ENCODE peak calls at places on chromosomes 16 and 17, in ten cellular contexts. One of them, this sample, is unnamed.

GRCh38 chr16:27449434-27450188 is 47.6 kb downstream of the IL21R start:
- DNase-seq in NCI-H1105: no peak
- DNase-seq in aorta: no peak
- DNase-seq in RPMI7951: no peak
- DNase-seq in posterior cingulate gyrus: no peak
- DNase-seq in bronchial epithelial cell: no peak
- DNase-seq in substantia nigra: no peak
- DNase-seq in epithelial cell of prostate: no peak
- DNase-seq in amniotic stem cell: no peak
- DNase-seq in fibroblast of lung: no peak
- DNase-seq in this sample: no peak

GRCh38 chr16:11565665-11566064 is 21.1 kb downstream of the LITAF start:
- DNase-seq in NCI-H1105: no peak
- DNase-seq in aorta: peak
- DNase-seq in RPMI7951: no peak
- DNase-seq in posterior cingulate gyrus: no peak
- DNase-seq in bronchial epithelial cell: no peak
- DNase-seq in substantia nigra: no peak
- DNase-seq in epithelial cell of prostate: no peak
- DNase-seq in amniotic stem cell: no peak
- DNase-seq in fibroblast of lung: no peak
- DNase-seq in this sample: no peak

GRCh38 chr16:19833176-19833575 is 51.5 kb downstream of the GPRC5B start:
- DNase-seq in NCI-H1105: no peak
- DNase-seq in aorta: no peak
- DNase-seq in RPMI7951: no peak
- DNase-seq in posterior cingulate gyrus: no peak
- DNase-seq in bronchial epithelial cell: no peak
- DNase-seq in substantia nigra: no peak
- DNase-seq in epithelial cell of prostate: no peak
- DNase-seq in amniotic stem cell: no peak
- DNase-seq in fibroblast of lung: peak
- DNase-seq in this sample: peak

GRCh38 chr17:64259922-64260321 is 3.1 kb downstream of the TEX2 start:
- DNase-seq in NCI-H1105: no peak
- DNase-seq in aorta: no peak
- DNase-seq in RPMI7951: peak
- DNase-seq in posterior cingulate gyrus: no peak
- DNase-seq in bronchial epithelial cell: peak
- DNase-seq in substantia nigra: no peak
- DNase-seq in epithelial cell of prostate: no peak
- DNase-seq in amniotic stem cell: no peak
- DNase-seq in fibroblast of lung: peak
- DNase-seq in this sample: peak

GRCh38 chr17:28972437-28972836 is 21.1 kb upstream of the PHF12 start:
- DNase-seq in NCI-H1105: no peak
- DNase-seq in aorta: no peak
- DNase-seq in RPMI7951: no peak
- DNase-seq in posterior cingulate gyrus: no peak
- DNase-seq in bronchial epithelial cell: no peak
- DNase-seq in substantia nigra: no peak
- DNase-seq in epithelial cell of prostate: no peak
- DNase-seq in amniotic stem cell: no peak
- DNase-seq in fibroblast of lung: peak
- DNase-seq in this sample: no peak

GRCh38 chr17:20896153-20896649 is 146.6 kb downstream of the USP22 start:
- DNase-seq in NCI-H1105: no peak
- DNase-seq in aorta: no peak
- DNase-seq in RPMI7951: peak
- DNase-seq in posterior cingulate gyrus: no peak
- DNase-seq in bronchial epithelial cell: no peak
- DNase-seq in substantia nigra: no peak
- DNase-seq in epithelial cell of prostate: no peak
- DNase-seq in amniotic stem cell: no peak
- DNase-seq in fibroblast of lung: no peak
- DNase-seq in this sample: peak

GRCh38 chr17:3385869-3386816 is at the start of gene OR3A2:
- DNase-seq in NCI-H1105: no peak
- DNase-seq in aorta: no peak
- DNase-seq in RPMI7951: no peak
- DNase-seq in posterior cingulate gyrus: no peak
- DNase-seq in bronchial epithelial cell: no peak
- DNase-seq in substantia nigra: no peak
- DNase-seq in epithelial cell of prostate: no peak
- DNase-seq in amniotic stem cell: no peak
- DNase-seq in fibroblast of lung: no peak
- DNase-seq in this sample: no peak

GRCh38 chr17:2982854-2983636 is 80.4 kb downstream of the OR1D5 start:
- DNase-seq in NCI-H1105: no peak
- DNase-seq in aorta: peak
- DNase-seq in RPMI7951: peak
- DNase-seq in posterior cingulate gyrus: peak
- DNase-seq in bronchial epithelial cell: no peak
- DNase-seq in substantia nigra: no peak
- DNase-seq in epithelial cell of prostate: no peak
- DNase-seq in amniotic stem cell: no peak
- DNase-seq in fibroblast of lung: peak
- DNase-seq in this sample: peak

GRCh38 chr17:70054961-70055360 is 20.1 kb upstream of the KCNJ16 start:
- DNase-seq in NCI-H1105: no peak
- DNase-seq in aorta: no peak
- DNase-seq in RPMI7951: no peak
- DNase-seq in posterior cingulate gyrus: no peak
- DNase-seq in bronchial epithelial cell: no peak
- DNase-seq in substantia nigra: no peak
- DNase-seq in epithelial cell of prostate: no peak
- DNase-seq in amniotic stem cell: no peak
- DNase-seq in fibroblast of lung: no peak
- DNase-seq in this sample: no peak

GRCh38 chr17:6387858-6388257 is 47.1 kb downstream of the AIPL1 start:
- DNase-seq in NCI-H1105: no peak
- DNase-seq in aorta: no peak
- DNase-seq in RPMI7951: no peak
- DNase-seq in posterior cingulate gyrus: no peak
- DNase-seq in bronchial epithelial cell: no peak
- DNase-seq in substantia nigra: no peak
- DNase-seq in epithelial cell of prostate: no peak
- DNase-seq in amniotic stem cell: no peak
- DNase-seq in fibroblast of lung: no peak
- DNase-seq in this sample: no peak

GRCh38 chr16:10218490-10219206 is 36.4 kb upstream of the GRIN2A start:
- DNase-seq in NCI-H1105: no peak
- DNase-seq in aorta: no peak
- DNase-seq in RPMI7951: no peak
- DNase-seq in posterior cingulate gyrus: no peak
- DNase-seq in bronchial epithelial cell: no peak
- DNase-seq in substantia nigra: no peak
- DNase-seq in epithelial cell of prostate: no peak
- DNase-seq in amniotic stem cell: no peak
- DNase-seq in fibroblast of lung: no peak
- DNase-seq in this sample: no peak